ENCODE peak calls at places on chromosomes 3 and 15, in five cellular contexts. U is nucleus accumbens, A is NCI-H1092 treated with DMSO at 0.1 percent for 48 hours, M is lower lobe of right lung, I is pancreas. G is an unnamed sample.

GRCh38 chr3:16338999-16339398 is 74.0 kb downstream of the OXNAD1 start:
- DNase-seq in U (no peak), A (no peak), M (no peak), I (no peak), G (no peak)

GRCh38 chr15:44129911-44130310 is 65.2 kb downstream of the FRMD5 start:
- DNase-seq in U (no peak), A (no peak), M (no peak), I (no peak), G (no peak)

GRCh38 chr15:71051539-71051938 is 63.7 kb upstream of the THSD4 start:
- DNase-seq in U (no peak), A (no peak), M (no peak), I (no peak), G (peak; percentile 32)

GRCh38 chr3:164320962-164321361 is 757.3 kb downstream of the SI start:
- DNase-seq in U (no peak), A (no peak), M (no peak), I (no peak), G (no peak)

GRCh38 chr3:42778644-42779043 is 5.6 kb upstream of the CCDC13 start:
- DNase-seq in U (no peak), A (no peak), M (no peak), I (no peak), G (no peak)

GRCh38 chr15:41633609-41634008 is 26.6 kb upstream of the MGA start:
- DNase-seq in U (no peak), A (no peak), M (no peak), I (no peak), G (no peak)

GRCh38 chr15:88637841-88638625 is 783 bp upstream of the ISG20 start:
- DNase-seq in U (no peak), A (no peak), M (no peak), I (peak; percentile 43), G (peak; percentile 77)

GRCh38 chr15:68440136-68440535 is 8.2 kb upstream of the ITGA11 start:
- DNase-seq in U (no peak), A (no peak), M (no peak), I (no peak), G (no peak)

GRCh38 chr3:168094580-168094876 is 1.2 kb downstream of the GOLIM4 start:
- DNase-seq in U (no peak), A (no peak), M (peak; percentile 56), I (no peak), G (no peak)

GRCh38 chr15:79644091-79644490 is 212.0 kb downstream of the MINAR1 start:
- DNase-seq in U (no peak), A (no peak), M (no peak), I (no peak), G (no peak)

GRCh38 chr15:81265944-81266775 is 57.8 kb downstream of the STARD5 start:
- DNase-seq in U (peak; percentile 29), A (peak; percentile 61), M (peak; percentile 84), I (peak; percentile 66), G (peak; percentile 93)

GRCh38 chr3:119240101-119240581 is 537 bp downstream of the B4GALT4 start:
- DNase-seq in U (no peak), A (peak; percentile 53), M (no peak), I (no peak), G (no peak)

GRCh38 chr15:28132524-28133275 is 33.6 kb upstream of the OCA2 start:
- DNase-seq in U (no peak), A (no peak), M (no peak), I (no peak), G (no peak)

GRCh38 chr15:39976291-39977274 is 42.7 kb downstream of the EIF2AK4 start:
- DNase-seq in U (no peak), A (peak; percentile 62), M (peak; percentile 59), I (peak; percentile 33), G (peak; percentile 86)

GRCh38 chr3:186536883-186537553 is 7.2 kb downstream of the CRYGS start:
- DNase-seq in U (no peak), A (no peak), M (no peak), I (no peak), G (no peak)

GRCh38 chr3:161171639-161172552 is 49.2 kb upstream of the NMD3 start:
- DNase-seq in U (no peak), A (no peak), M (no peak), I (no peak), G (no peak)

GRCh38 chr15:69762373-69763148 is 309.9 kb downstream of the RPLP1 start:
- DNase-seq in U (no peak), A (no peak), M (no peak), I (no peak), G (no peak)

GRCh38 chr15:30859091-30859874 is 44.4 kb upstream of the FAN1 start:
- DNase-seq in U (no peak), A (no peak), M (no peak), I (no peak), G (no peak)

GRCh38 chr15:58065011-58065444 is 483 bp downstream of the ALDH1A2 start:
- DNase-seq in U (no peak), A (no peak), M (peak; percentile 49), I (no peak), G (peak; percentile 78)

GRCh38 chr3:134426660-134427181 is 52.5 kb upstream of the AMOTL2 start:
- DNase-seq in U (no peak), A (no peak), M (no peak), I (no peak), G (no peak)

GRCh38 chr15:33600161-33600560 is 289.4 kb downstream of the RYR3 start:
- DNase-seq in U (no peak), A (no peak), M (no peak), I (no peak), G (no peak)

GRCh38 chr15:77027111-77027696 is 32.3 kb downstream of the PSTPIP1 start:
- DNase-seq in U (no peak), A (no peak), M (no peak), I (peak; percentile 16), G (peak; percentile 54)

GRCh38 chr3:38580450-38581382 is 68.8 kb downstream of the SCN5A start:
- DNase-seq in U (no peak), A (no peak), M (peak; percentile 29), I (no peak), G (no peak)

G was measured in posterior vena cava.